ENCODE peak calls at places on chromosomes 7 and 10, in six cellular contexts. One of them, this sample, is unnamed.

GRCh38 chr10:86795353-86795752 is 38.9 kb downstream of the BMPR1A start:
- DNase-seq in left ventricle myocardium inferior: no peak
- DNase-seq in RWPE2: no peak
- DNase-seq in keratinocyte: no peak
- DNase-seq in PC-3: peak
- DNase-seq in OCI-LY7: no peak
- DNase-seq in this sample: peak

GRCh38 chr7:151429555-151430331 is 10.2 kb downstream of the CRYGN start:
- DNase-seq in PC-3: peak
- DNase-seq in RWPE2: no peak
- DNase-seq in left ventricle myocardium inferior: no peak
- DNase-seq in OCI-LY7: peak
- DNase-seq in keratinocyte: no peak
- DNase-seq in this sample: no peak

GRCh38 chr10:116073025-116073424 is 200.0 kb downstream of the GFRA1 start:
- DNase-seq in PC-3: no peak
- DNase-seq in OCI-LY7: no peak
- DNase-seq in left ventricle myocardium inferior: no peak
- DNase-seq in RWPE2: no peak
- DNase-seq in keratinocyte: no peak
- DNase-seq in this sample: no peak

GRCh38 chr7:16026253-16027020 is 340.0 kb upstream of the MEOX2 start:
- DNase-seq in PC-3: no peak
- DNase-seq in RWPE2: no peak
- DNase-seq in keratinocyte: no peak
- DNase-seq in left ventricle myocardium inferior: peak
- DNase-seq in OCI-LY7: no peak
- DNase-seq in this sample: no peak

GRCh38 chr7:37826825-37827224 is 21.6 kb upstream of the NME8 start:
- DNase-seq in OCI-LY7: no peak
- DNase-seq in RWPE2: no peak
- DNase-seq in keratinocyte: no peak
- DNase-seq in PC-3: no peak
- DNase-seq in left ventricle myocardium inferior: no peak
- DNase-seq in this sample: no peak

GRCh38 chr10:44974082-44974627 is 4.5 kb downstream of the DEPP1 start:
- DNase-seq in RWPE2: no peak
- DNase-seq in OCI-LY7: peak
- DNase-seq in keratinocyte: no peak
- DNase-seq in left ventricle myocardium inferior: no peak
- DNase-seq in PC-3: no peak
- DNase-seq in this sample: no peak

GRCh38 chr10:103792547-103792946 is 62.8 kb downstream of the SH3PXD2A start:
- DNase-seq in PC-3: peak
- DNase-seq in keratinocyte: no peak
- DNase-seq in left ventricle myocardium inferior: peak
- DNase-seq in OCI-LY7: no peak
- DNase-seq in RWPE2: no peak
- DNase-seq in this sample: peak

GRCh38 chr7:136868496-136869005 is at the start of gene CHRM2:
- DNase-seq in RWPE2: no peak
- DNase-seq in left ventricle myocardium inferior: peak
- DNase-seq in keratinocyte: no peak
- DNase-seq in OCI-LY7: no peak
- DNase-seq in PC-3: no peak
- DNase-seq in this sample: no peak

GRCh38 chr7:110921478-110922210 is 169.3 kb upstream of the LRRN3 start:
- DNase-seq in left ventricle myocardium inferior: no peak
- DNase-seq in PC-3: no peak
- DNase-seq in keratinocyte: no peak
- DNase-seq in RWPE2: no peak
- DNase-seq in OCI-LY7: no peak
- DNase-seq in this sample: no peak

GRCh38 chr10:67837519-67838314 is at the start of gene DNAJC12:
- DNase-seq in OCI-LY7: peak
- DNase-seq in RWPE2: no peak
- DNase-seq in PC-3: peak
- DNase-seq in keratinocyte: no peak
- DNase-seq in left ventricle myocardium inferior: no peak
- DNase-seq in this sample: peak

GRCh38 chr7:157660971-157661610 is 324.3 kb downstream of the DNAJB6 start:
- DNase-seq in OCI-LY7: no peak
- DNase-seq in PC-3: no peak
- DNase-seq in keratinocyte: no peak
- DNase-seq in left ventricle myocardium inferior: no peak
- DNase-seq in RWPE2: no peak
- DNase-seq in this sample: no peak

GRCh38 chr7:110442386-110442837 is 648.5 kb upstream of the LRRN3 start:
- DNase-seq in left ventricle myocardium inferior: no peak
- DNase-seq in OCI-LY7: peak
- DNase-seq in RWPE2: no peak
- DNase-seq in keratinocyte: peak
- DNase-seq in PC-3: peak
- DNase-seq in this sample: peak

GRCh38 chr7:91314591-91315323 is 50.5 kb downstream of the FZD1 start:
- DNase-seq in RWPE2: no peak
- DNase-seq in OCI-LY7: no peak
- DNase-seq in left ventricle myocardium inferior: no peak
- DNase-seq in PC-3: peak
- DNase-seq in keratinocyte: no peak
- DNase-seq in this sample: peak

GRCh38 chr10:95406651-95407280 is 116.0 kb upstream of the PDLIM1 start:
- DNase-seq in PC-3: peak
- DNase-seq in left ventricle myocardium inferior: peak
- DNase-seq in keratinocyte: no peak
- DNase-seq in RWPE2: no peak
- DNase-seq in OCI-LY7: no peak
- DNase-seq in this sample: no peak

GRCh38 chr10:31101123-31101522 is 69.5 kb upstream of the ZNF438 start:
- DNase-seq in left ventricle myocardium inferior: no peak
- DNase-seq in keratinocyte: peak
- DNase-seq in PC-3: peak
- DNase-seq in OCI-LY7: no peak
- DNase-seq in RWPE2: no peak
- DNase-seq in this sample: peak

GRCh38 chr10:128373831-128374230 is 247.6 kb upstream of the MKI67 start:
- DNase-seq in RWPE2: no peak
- DNase-seq in keratinocyte: no peak
- DNase-seq in left ventricle myocardium inferior: no peak
- DNase-seq in OCI-LY7: no peak
- DNase-seq in PC-3: no peak
- DNase-seq in this sample: no peak

GRCh38 chr10:73553726-73554125 is 37.4 kb downstream of the USP54 start:
- DNase-seq in RWPE2: no peak
- DNase-seq in keratinocyte: no peak
- DNase-seq in left ventricle myocardium inferior: no peak
- DNase-seq in OCI-LY7: no peak
- DNase-seq in PC-3: no peak
- DNase-seq in this sample: no peak

GRCh38 chr7:112877671-112878460 is 87.7 kb upstream of the TMEM168 start:
- DNase-seq in OCI-LY7: no peak
- DNase-seq in PC-3: no peak
- DNase-seq in left ventricle myocardium inferior: no peak
- DNase-seq in keratinocyte: no peak
- DNase-seq in RWPE2: no peak
- DNase-seq in this sample: no peak

GRCh38 chr7:11458736-11459483 is 373.1 kb downstream of the THSD7A start:
- DNase-seq in PC-3: peak
- DNase-seq in keratinocyte: peak
- DNase-seq in RWPE2: no peak
- DNase-seq in left ventricle myocardium inferior: no peak
- DNase-seq in OCI-LY7: no peak
- DNase-seq in this sample: peak

GRCh38 chr7:103689262-103689661 is 243.3 kb upstream of the SLC26A5 start:
- DNase-seq in left ventricle myocardium inferior: no peak
- DNase-seq in PC-3: no peak
- DNase-seq in OCI-LY7: no peak
- DNase-seq in keratinocyte: no peak
- DNase-seq in RWPE2: no peak
- DNase-seq in this sample: no peak

GRCh38 chr7:136883046-136883445 is 14.6 kb downstream of the CHRM2 start:
- DNase-seq in OCI-LY7: no peak
- DNase-seq in RWPE2: no peak
- DNase-seq in left ventricle myocardium inferior: no peak
- DNase-seq in keratinocyte: no peak
- DNase-seq in PC-3: no peak
- DNase-seq in this sample: no peak

GRCh38 chr10:22534849-22535604 is 179.4 kb downstream of the PIP4K2A start:
- DNase-seq in left ventricle myocardium inferior: no peak
- DNase-seq in RWPE2: no peak
- DNase-seq in keratinocyte: no peak
- DNase-seq in OCI-LY7: no peak
- DNase-seq in PC-3: peak
- DNase-seq in this sample: no peak

GRCh38 chr7:21146642-21147423 is 281.1 kb upstream of the SP4 start:
- DNase-seq in left ventricle myocardium inferior: no peak
- DNase-seq in PC-3: no peak
- DNase-seq in keratinocyte: no peak
- DNase-seq in RWPE2: no peak
- DNase-seq in OCI-LY7: no peak
- DNase-seq in this sample: no peak

GRCh38 chr7:21137640-21138039 is 290.2 kb upstream of the SP4 start:
- DNase-seq in keratinocyte: no peak
- DNase-seq in PC-3: no peak
- DNase-seq in RWPE2: no peak
- DNase-seq in left ventricle myocardium inferior: no peak
- DNase-seq in OCI-LY7: no peak
- DNase-seq in this sample: no peak

GRCh38 chr7:21140622-21141021 is 287.3 kb upstream of the SP4 start:
- DNase-seq in keratinocyte: no peak
- DNase-seq in RWPE2: no peak
- DNase-seq in left ventricle myocardium inferior: no peak
- DNase-seq in PC-3: peak
- DNase-seq in OCI-LY7: no peak
- DNase-seq in this sample: peak

GRCh38 chr7:21141476-21141875 is 286.4 kb upstream of the SP4 start:
- DNase-seq in keratinocyte: no peak
- DNase-seq in left ventricle myocardium inferior: no peak
- DNase-seq in RWPE2: no peak
- DNase-seq in PC-3: no peak
- DNase-seq in OCI-LY7: no peak
- DNase-seq in this sample: no peak

DNA sequence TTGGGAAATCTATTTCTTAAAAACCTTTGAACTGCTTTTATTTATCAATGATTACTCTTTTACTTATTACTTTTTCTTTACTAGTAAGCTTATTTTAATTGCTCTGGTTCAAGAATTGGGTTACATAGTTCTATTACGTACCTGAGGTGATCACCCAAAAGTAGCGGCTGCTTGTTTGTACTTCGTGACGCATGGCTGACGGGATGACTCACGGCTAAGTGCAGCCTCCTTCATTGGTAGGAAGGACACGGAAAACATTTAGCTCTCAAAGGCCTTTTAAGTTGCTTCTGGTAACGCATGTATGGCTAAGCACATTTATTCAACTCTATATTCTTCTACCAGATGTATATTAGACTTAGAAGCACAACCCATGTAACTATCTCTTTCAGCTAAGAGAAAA is 285.8 kb upstream of the SP4 start:
- DNase-seq in OCI-LY7: no peak
- DNase-seq in PC-3: peak
- DNase-seq in left ventricle myocardium inferior: no peak
- DNase-seq in keratinocyte: no peak
- DNase-seq in RWPE2: no peak
- DNase-seq in this sample: no peak
- TF ChIP-seq CTCF in OCI-LY7: no peak
- TF ChIP-seq CTCF in PC-3: no peak
- TF ChIP-seq CTCF in left ventricle myocardium inferior: no peak
- TF ChIP-seq CTCF in keratinocyte: no peak
- TF ChIP-seq CTCF in RWPE2: no peak
- TF ChIP-seq CTCF in this sample: no peak

GRCh38 chr10:123222832-123223231 is 68.6 kb downstream of the BUB3 start:
- DNase-seq in left ventricle myocardium inferior: no peak
- DNase-seq in RWPE2: no peak
- DNase-seq in OCI-LY7: no peak
- DNase-seq in PC-3: no peak
- DNase-seq in keratinocyte: no peak
- DNase-seq in this sample: no peak
- TF ChIP-seq CTCF in left ventricle myocardium inferior: no peak
- TF ChIP-seq CTCF in RWPE2: no peak
- TF ChIP-seq CTCF in OCI-LY7: no peak
- TF ChIP-seq CTCF in PC-3: no peak
- TF ChIP-seq CTCF in keratinocyte: no peak
- TF ChIP-seq CTCF in this sample: no peak

GRCh38 chr10:70146489-70147488 is at the start of gene TYSND1:
- DNase-seq in RWPE2: peak
- DNase-seq in keratinocyte: peak
- DNase-seq in left ventricle myocardium inferior: peak
- DNase-seq in PC-3: peak
- DNase-seq in OCI-LY7: peak
- DNase-seq in this sample: peak
- TF ChIP-seq CTCF in RWPE2: peak
- TF ChIP-seq CTCF in keratinocyte: peak
- TF ChIP-seq CTCF in left ventricle myocardium inferior: peak
- TF ChIP-seq CTCF in PC-3: peak
- TF ChIP-seq CTCF in OCI-LY7: peak
- TF ChIP-seq CTCF in this sample: peak

GRCh38 chr7:130207642-130208041 is at the start of gene SSMEM1:
- DNase-seq in left ventricle myocardium inferior: no peak
- DNase-seq in keratinocyte: peak
- DNase-seq in PC-3: peak
- DNase-seq in RWPE2: no peak
- DNase-seq in OCI-LY7: no peak
- DNase-seq in this sample: peak

GRCh38 chr7:130205084-130205947 is at the start of gene TMEM209:
- DNase-seq in left ventricle myocardium inferior: peak
- DNase-seq in OCI-LY7: peak
- DNase-seq in PC-3: peak
- DNase-seq in keratinocyte: peak
- DNase-seq in RWPE2: peak
- DNase-seq in this sample: peak

GRCh38 chr7:130210181-130210935 is 2.7 kb downstream of the SSMEM1 start:
- DNase-seq in OCI-LY7: no peak
- DNase-seq in left ventricle myocardium inferior: no peak
- DNase-seq in RWPE2: no peak
- DNase-seq in PC-3: peak
- DNase-seq in keratinocyte: no peak
- DNase-seq in this sample: peak

GRCh38 chr7:130208511-130208910 is 851 bp downstream of the SSMEM1 start:
- DNase-seq in OCI-LY7: no peak
- DNase-seq in PC-3: no peak
- DNase-seq in RWPE2: no peak
- DNase-seq in left ventricle myocardium inferior: no peak
- DNase-seq in keratinocyte: no peak
- DNase-seq in this sample: no peak

GRCh38 chr7:130207033-130207432 is 627 bp upstream of the SSMEM1 start:
- DNase-seq in keratinocyte: no peak
- DNase-seq in left ventricle myocardium inferior: no peak
- DNase-seq in PC-3: no peak
- DNase-seq in OCI-LY7: no peak
- DNase-seq in RWPE2: no peak
- DNase-seq in this sample: no peak
- TF ChIP-seq CTCF in keratinocyte: peak
- TF ChIP-seq CTCF in left ventricle myocardium inferior: no peak
- TF ChIP-seq CTCF in PC-3: peak
- TF ChIP-seq CTCF in OCI-LY7: peak
- TF ChIP-seq CTCF in RWPE2: no peak
- TF ChIP-seq CTCF in this sample: no peak

This sample was measured in RWPE1.